ENCODE peak calls at places on chromosomes 16 and 17, in eight cellular contexts. Q is iPS-NIHi11, T is GM23248, X is ascending aorta, M is iris pigment epithelial cell, G is fibroblast of mammary gland, A is EL, C is OCI-M1. N is an unnamed sample.

GRCh38 chr16:27685802-27686201 is 135.9 kb downstream of the KATNIP start:
- DNase-seq in Q (no peak), T (peak; percentile 44), X (no peak), M (peak; percentile 77), G (peak; percentile 81), A (peak; percentile 36), C (no peak), N (peak; percentile 73)

GRCh38 chr16:8346291-8346690 is 244.0 kb downstream of the TMEM114 start:
- DNase-seq in Q (peak; percentile 66), T (peak; percentile 4), X (no peak), M (peak; percentile 2), G (no peak), A (no peak), C (peak; percentile 18), N (no peak)

GRCh38 chr17:73639322-73639721 is 4.9 kb downstream of the SDK2 start:
- DNase-seq in Q (no peak), T (peak; percentile 43), X (peak; percentile 89), M (no peak), G (peak; percentile 41), A (no peak), C (no peak), N (no peak)

GRCh38 chr16:66728804-66729203 is 22.6 kb downstream of the DYNC1LI2 start:
- DNase-seq in Q (no peak), T (no peak), X (no peak), M (no peak), G (no peak), A (no peak), C (no peak), N (no peak)

GRCh38 chr17:79618383-79619067 is 7.7 kb upstream of the RBFOX3 start:
- DNase-seq in Q (no peak), T (no peak), X (no peak), M (no peak), G (no peak), A (no peak), C (no peak), N (no peak)

GRCh38 chr16:83305092-83305491 is 502.7 kb upstream of the HSBP1 start:
- DNase-seq in Q (no peak), T (peak; percentile 93), X (no peak), M (peak; percentile 95), G (peak; percentile 70), A (peak; percentile 92), C (no peak), N (peak; percentile 93)

GRCh38 chr16:27461483-27462171 is 59.7 kb downstream of the IL21R start:
- DNase-seq in Q (no peak), T (no peak), X (no peak), M (peak; percentile 50), G (peak; percentile 25), A (peak; percentile 14), C (no peak), N (peak; percentile 9)

GRCh38 chr16:880471-881171 is 80.1 kb upstream of the GNG13 start:
- DNase-seq in Q (no peak), T (no peak), X (no peak), M (no peak), G (no peak), A (no peak), C (no peak), N (no peak)